ENCODE peak calls at places on chromosomes 6 and 20, in five cellular contexts. Q is activated CD4-positive, CD25-positive, alpha-beta regulatory T cell; E is nephron progenitor cell; M is C1 segment of cervical spinal cord; J is activated B cell treated with CpG ODN at 0.5 μM for 24 hours. V is an unnamed sample.

GRCh38 chr6:55957961-55958422 is 82.6 kb upstream of the BMP5 start:
- DNase-seq in Q (no peak), E (no peak), M (no peak), J (no peak), V (no peak)

GRCh38 chr6:129114992-129115391 is 232.1 kb downstream of the LAMA2 start:
- DNase-seq in Q (no peak), E (no peak), M (no peak), J (no peak), V (no peak)

GRCh38 chr20:9514072-9514460 is 324 bp upstream of the LAMP5 start:
- DNase-seq in Q (no peak), E (no peak), M (no peak), J (no peak), V (peak; percentile 47)

GRCh38 chr6:127111526-127111925 is 6.9 kb upstream of the RSPO3 start:
- DNase-seq in Q (no peak), E (no peak), M (no peak), J (no peak), V (no peak)

GRCh38 chr20:56359212-56360132 is 698 bp downstream of the FAM210B start:
- DNase-seq in Q (no peak), E (peak; percentile 38), M (peak; percentile 36), J (peak; percentile 17), V (peak; percentile 82)

GRCh38 chr20:47576516-47577033 is 74.9 kb downstream of the NCOA3 start:
- DNase-seq in Q (no peak), E (peak; percentile 53), M (peak; percentile 23), J (no peak), V (peak; percentile 95)

GRCh38 chr20:53950031-53950430 is 120.4 kb downstream of the BCAS1 start:
- DNase-seq in Q (no peak), E (no peak), M (no peak), J (no peak), V (no peak)

GRCh38 chr6:135739288-135739687 is 112.2 kb upstream of the PDE7B start:
- DNase-seq in Q (no peak), E (no peak), M (no peak), J (no peak), V (no peak)

GRCh38 chr6:93849857-93850256 is 430.5 kb upstream of the EPHA7 start:
- DNase-seq in Q (no peak), E (no peak), M (no peak), J (no peak), V (peak; percentile 92)

GRCh38 chr6:131164506-131164905 is 29.2 kb downstream of the AKAP7 start:
- DNase-seq in Q (no peak), E (no peak), M (no peak), J (no peak), V (no peak)

GRCh38 chr6:40721252-40721936 is 134.2 kb upstream of the LRFN2 start:
- DNase-seq in Q (no peak), E (no peak), M (no peak), J (no peak), V (peak; percentile 83)

GRCh38 chr6:84785676-84786075 is 21.3 kb upstream of the TBX18 start:
- DNase-seq in Q (no peak), E (no peak), M (no peak), J (no peak), V (no peak)

GRCh38 chr20:57221916-57222630 is 44.4 kb downstream of the BMP7 start:
- DNase-seq in Q (no peak), E (no peak), M (no peak), J (no peak), V (no peak)

GRCh38 chr6:37517411-37517812 is 17.7 kb upstream of the CCDC167 start:
- DNase-seq in Q (peak; percentile 39), E (no peak), M (no peak), J (no peak), V (peak; percentile 51)

GRCh38 chr6:29590218-29590808 is 5.4 kb downstream of the OR2H2 start:
- DNase-seq in Q (no peak), E (no peak), M (no peak), J (no peak), V (no peak)

GRCh38 chr20:38875170-38875993 is 50.8 kb upstream of the FAM83D start:
- DNase-seq in Q (peak; percentile 31), E (no peak), M (no peak), J (peak; percentile 60), V (no peak)

GRCh38 chr6:114142256-114142655 is 171.3 kb upstream of the HDAC2 start:
- DNase-seq in Q (no peak), E (no peak), M (no peak), J (no peak), V (no peak)

GRCh38 chr6:28081486-28081751 is 1.1 kb downstream of the ZNF165 start:
- DNase-seq in Q (no peak), E (no peak), M (no peak), J (no peak), V (no peak)

GRCh38 chr6:5138995-5139827 is 54.1 kb downstream of the PPP1R3G start:
- DNase-seq in Q (no peak), E (no peak), M (no peak), J (no peak), V (no peak)

GRCh38 chr6:52999456-52999855 is 4.4 kb upstream of the GSTA4 start:
- DNase-seq in Q (no peak), E (no peak), M (no peak), J (no peak), V (no peak)

GRCh38 chr6:150153905-150154492 is 11.2 kb downstream of the PPP1R14C start:
- DNase-seq in Q (no peak), E (no peak), M (no peak), J (no peak), V (no peak)

GRCh38 chr6:95578106-95578410 is 723 bp downstream of the MANEA start:
- DNase-seq in Q (peak; percentile 3), E (no peak), M (no peak), J (no peak), V (peak; percentile 81)

GRCh38 chr6:27188206-27188884 is 59.2 kb upstream of the PRSS16 start:
- DNase-seq in Q (peak; percentile 3), E (peak; percentile 65), M (peak; percentile 31), J (peak; percentile 52), V (peak; percentile 71)

GRCh38 chr6:15457903-15458530 is 204.8 kb downstream of the DTNBP1 start:
- DNase-seq in Q (no peak), E (no peak), M (no peak), J (no peak), V (peak; percentile 89)

GRCh38 chr20:32465092-32465900 is 107.2 kb downstream of the ASXL1 start:
- DNase-seq in Q (no peak), E (peak; percentile 51), M (no peak), J (no peak), V (no peak)

GRCh38 chr6:163579880-163580295 is 165.4 kb downstream of the QKI start:
- DNase-seq in Q (no peak), E (no peak), M (no peak), J (no peak), V (peak; percentile 43)

GRCh38 chr20:32536861-32537656 is 48.1 kb downstream of the NOL4L start:
- DNase-seq in Q (peak; percentile 62), E (no peak), M (no peak), J (peak; percentile 48), V (peak; percentile 99)

GRCh38 chr6:143158113-143158581 is 97.5 kb downstream of the AIG1 start:
- DNase-seq in Q (no peak), E (no peak), M (no peak), J (no peak), V (no peak)

GRCh38 chr6:7173843-7174503 is 66.2 kb downstream of the RREB1 start:
- DNase-seq in Q (no peak), E (peak; percentile 46), M (no peak), J (no peak), V (peak; percentile 15)

GRCh38 chr6:88982720-88983119 is 19.3 kb upstream of the RNGTT start:
- DNase-seq in Q (no peak), E (no peak), M (no peak), J (no peak), V (peak; percentile 80)

GRCh38 chr6:57303931-57304681 is 13.3 kb upstream of the PRIM2 start:
- DNase-seq in Q (no peak), E (no peak), M (no peak), J (no peak), V (no peak)

GRCh38 chr6:4776493-4776966 is 326 bp downstream of the CDYL start:
- DNase-seq in Q (peak; percentile 20), E (peak; percentile 70), M (no peak), J (no peak), V (peak; percentile 88)

GRCh38 chr20:22862645-22863230 is 172.4 kb upstream of the SSTR4 start:
- DNase-seq in Q (no peak), E (no peak), M (no peak), J (no peak), V (no peak)

V was measured in NCI-H69.